ENCODE peak calls at places on chromosomes 7 and 10, in six cellular contexts. P is bronchial epithelial cell, N is nephron progenitor cell, K is HFFc6, Z is H9, J is glutamatergic neuron. D is an unnamed sample.

GRCh38 chr7:156450473-156450872 is 190.1 kb upstream of the RNF32 start:
- DNase-seq in P (no peak), N (no peak), K (no peak), Z (no peak), J (no peak), D (no peak)

GRCh38 chr7:140212100-140212881 is 35.5 kb upstream of the KDM7A start:
- DNase-seq in P (peak), N (no peak), K (no peak), Z (no peak), J (no peak), D (no peak)

GRCh38 chr10:26391701-26392695 is 46.1 kb upstream of the APBB1IP start:
- DNase-seq in P (no peak), N (peak), K (no peak), Z (peak), J (peak), D (peak)

GRCh38 chr10:61548371-61548770 is 95.2 kb upstream of the TMEM26 start:
- DNase-seq in P (no peak), N (no peak), K (no peak), Z (no peak), J (no peak), D (no peak)

GRCh38 chr10:88949912-88950664 is 2.5 kb downstream of the ACTA2 start:
- DNase-seq in P (no peak), N (no peak), K (no peak), Z (no peak), J (no peak), D (no peak)

GRCh38 chr10:124092270-124093075 is 925 bp downstream of the CHST15 start:
- DNase-seq in P (peak), N (peak), K (peak), Z (peak), J (peak), D (peak)

GRCh38 chr10:46551701-46552525 is 4.5 kb downstream of the GPRIN2 start:
- DNase-seq in P (no peak), N (peak), K (no peak), Z (peak), J (no peak), D (peak)

GRCh38 chr10:33837736-33838135 is 503.3 kb upstream of the NRP1 start:
- DNase-seq in P (no peak), N (no peak), K (no peak), Z (no peak), J (no peak), D (no peak)

GRCh38 chr7:22728416-22729029 is 1.5 kb downstream of the IL6 start:
- DNase-seq in P (peak), N (no peak), K (peak), Z (no peak), J (no peak), D (peak)

GRCh38 chr7:29684787-29685650 is 121.3 kb upstream of the WIPF3 start:
- DNase-seq in P (peak), N (peak), K (peak), Z (peak), J (peak), D (peak)

GRCh38 chr7:50837965-50838364 is 55.3 kb upstream of the GRB10 start:
- DNase-seq in P (peak), N (no peak), K (peak), Z (no peak), J (no peak), D (no peak)

GRCh38 chr10:21424511-21424910 is 101.0 kb downstream of the SKIDA1 start:
- DNase-seq in P (no peak), N (no peak), K (peak), Z (no peak), J (no peak), D (no peak)

GRCh38 chr10:72081772-72082590 is 6.4 kb downstream of the SPOCK2 start:
- DNase-seq in P (peak), N (no peak), K (no peak), Z (no peak), J (no peak), D (no peak)

GRCh38 chr7:80147543-80148376 is 13.1 kb downstream of the GNAI1 start:
- DNase-seq in P (peak), N (no peak), K (peak), Z (no peak), J (no peak), D (no peak)

GRCh38 chr10:47073967-47074366 is 162.7 kb downstream of the PTPN20 start:
- DNase-seq in P (peak), N (no peak), K (no peak), Z (no peak), J (no peak), D (no peak)

GRCh38 chr7:141220263-141220662 is 146.4 kb downstream of the TMEM178B start:
- DNase-seq in P (no peak), N (no peak), K (no peak), Z (no peak), J (peak), D (no peak)

GRCh38 chr7:150738092-150739044 is 1.1 kb downstream of the GIMAP5 start:
- DNase-seq in P (peak), N (no peak), K (no peak), Z (no peak), J (no peak), D (no peak)

GRCh38 chr7:112484671-112485097 is 3.9 kb downstream of the LSMEM1 start:
- DNase-seq in P (no peak), N (no peak), K (peak), Z (no peak), J (no peak), D (no peak)

GRCh38 chr10:4704034-4704545 is 121.9 kb upstream of the AKR1E2 start:
- DNase-seq in P (peak), N (no peak), K (peak), Z (no peak), J (no peak), D (no peak)

GRCh38 chr10:132132391-132132841 is 54.3 kb upstream of the DPYSL4 start:
- DNase-seq in P (no peak), N (no peak), K (no peak), Z (no peak), J (no peak), D (no peak)

GRCh38 chr10:15363031-15363430 is 8.1 kb downstream of the FAM171A1 start:
- DNase-seq in P (no peak), N (no peak), K (peak), Z (no peak), J (no peak), D (no peak)

GRCh38 chr10:96261930-96262329 is 9.4 kb downstream of the BLNK start:
- DNase-seq in P (no peak), N (no peak), K (no peak), Z (no peak), J (no peak), D (no peak)

GRCh38 chr10:108601856-108602255 is 1321.5 kb downstream of the XPNPEP1 start:
- DNase-seq in P (peak), N (no peak), K (peak), Z (no peak), J (no peak), D (no peak)

GRCh38 chr7:22718911-22719420 is 8.0 kb upstream of the IL6 start:
- DNase-seq in P (no peak), N (no peak), K (no peak), Z (no peak), J (no peak), D (no peak)

GRCh38 chr7:46256870-46257528 is 335.9 kb upstream of the IGFBP3 start:
- DNase-seq in P (no peak), N (no peak), K (peak), Z (no peak), J (no peak), D (no peak)

GRCh38 chr10:91296471-91296870 is 76.0 kb downstream of the PCGF5 start:
- DNase-seq in P (peak), N (no peak), K (no peak), Z (no peak), J (no peak), D (no peak)

GRCh38 chr10:63133787-63134557 is 844 bp downstream of the NRBF2 start:
- DNase-seq in P (peak), N (no peak), K (peak), Z (no peak), J (no peak), D (no peak)

GRCh38 chr10:36634916-36635315 is 490.5 kb upstream of the ANKRD30A start:
- DNase-seq in P (no peak), N (no peak), K (no peak), Z (no peak), J (no peak), D (no peak)

GRCh38 chr7:151125459-151125834 is 39.2 kb downstream of the AGAP3 start:
- DNase-seq in P (no peak), N (peak), K (no peak), Z (peak), J (peak), D (peak)

GRCh38 chr10:97551271-97551670 is 21.3 kb upstream of the ANKRD2 start:
- DNase-seq in P (no peak), N (no peak), K (no peak), Z (no peak), J (no peak), D (no peak)

GRCh38 chr7:111803015-111803758 is 240.9 kb upstream of the IMMP2L start:
- DNase-seq in P (peak), N (no peak), K (peak), Z (no peak), J (no peak), D (no peak)

GRCh38 chr7:150481207-150481920 is 30.9 kb downstream of the GIMAP8 start:
- DNase-seq in P (no peak), N (no peak), K (no peak), Z (no peak), J (no peak), D (no peak)

GRCh38 chr10:44647877-44648542 is 263.1 kb upstream of the CXCL12 start:
- DNase-seq in P (peak), N (no peak), K (peak), Z (no peak), J (no peak), D (no peak)

GRCh38 chr7:28091190-28091589 is 89.4 kb downstream of the JAZF1 start:
- DNase-seq in P (no peak), N (no peak), K (peak), Z (no peak), J (no peak), D (no peak)

GRCh38 chr7:87231243-87231642 is 11.7 kb upstream of the TMEM243 start:
- DNase-seq in P (no peak), N (no peak), K (no peak), Z (no peak), J (no peak), D (no peak)

GRCh38 chr10:101843032-101843991 is at the start of gene KCNIP2:
- DNase-seq in P (no peak), N (peak), K (no peak), Z (peak), J (peak), D (peak)

GRCh38 chr10:663844-664243 is 25.6 kb downstream of the DIP2C start:
- DNase-seq in P (no peak), N (no peak), K (no peak), Z (no peak), J (no peak), D (no peak)

GRCh38 chr7:4483851-4484250 is 198.2 kb upstream of the FOXK1 start:
- DNase-seq in P (no peak), N (no peak), K (no peak), Z (no peak), J (no peak), D (no peak)

GRCh38 chr7:4484545-4484944 is 197.6 kb upstream of the FOXK1 start:
- DNase-seq in P (no peak), N (no peak), K (no peak), Z (no peak), J (no peak), D (no peak)

GRCh38 chr7:4479367-4480039 is 202.6 kb upstream of the FOXK1 start:
- DNase-seq in P (peak), N (peak), K (peak), Z (peak), J (peak), D (no peak)
- TF ChIP-seq CTCF in P (peak), N (peak), K (peak), Z (peak), J (peak), D (no peak)

DNA sequence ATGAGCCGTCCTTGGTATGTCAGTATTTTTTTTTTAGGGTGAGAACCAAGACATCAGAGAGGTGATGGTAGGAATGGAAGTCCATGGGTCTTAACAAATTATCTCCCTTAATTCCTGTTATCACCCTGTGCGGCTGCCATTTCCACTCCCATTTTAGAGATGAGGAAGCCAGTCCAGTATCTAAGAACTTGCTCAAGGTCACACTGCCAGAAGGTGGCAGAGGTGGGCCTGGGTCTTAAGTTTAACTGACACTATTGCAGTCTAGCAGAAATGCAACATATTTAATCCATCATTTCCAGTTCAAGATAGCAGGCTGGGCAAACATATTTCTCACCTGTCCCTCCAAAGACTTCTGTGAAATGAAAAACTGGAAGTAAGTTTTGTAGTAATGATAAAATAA is 108.3 kb downstream of the GLI3 start:
- DNase-seq in P (peak), N (no peak), K (no peak), Z (no peak), J (no peak), D (peak)
- TF ChIP-seq CTCF in P (peak), N (no peak), K (peak), Z (peak), J (no peak), D (no peak)

GRCh38 chr7:98294326-98294725 is 12.8 kb downstream of the BRI3 start:
- DNase-seq in P (no peak), N (no peak), K (no peak), Z (no peak), J (no peak), D (no peak)

GRCh38 chr7:98293746-98294145 is 12.3 kb downstream of the BRI3 start:
- DNase-seq in P (no peak), N (no peak), K (no peak), Z (no peak), J (no peak), D (no peak)

GRCh38 chr7:98293265-98293664 is 11.8 kb downstream of the BRI3 start:
- DNase-seq in P (no peak), N (no peak), K (no peak), Z (no peak), J (no peak), D (no peak)

GRCh38 chr7:98289333-98289875 is 7.9 kb downstream of the BRI3 start:
- DNase-seq in P (no peak), N (no peak), K (no peak), Z (no peak), J (no peak), D (no peak)

GRCh38 chr7:98291717-98292116 is 10.2 kb downstream of the BRI3 start:
- DNase-seq in P (no peak), N (no peak), K (no peak), Z (no peak), J (no peak), D (no peak)
- TF ChIP-seq CTCF in P (peak), N (no peak), K (peak), Z (peak), J (no peak), D (no peak)

DNA sequence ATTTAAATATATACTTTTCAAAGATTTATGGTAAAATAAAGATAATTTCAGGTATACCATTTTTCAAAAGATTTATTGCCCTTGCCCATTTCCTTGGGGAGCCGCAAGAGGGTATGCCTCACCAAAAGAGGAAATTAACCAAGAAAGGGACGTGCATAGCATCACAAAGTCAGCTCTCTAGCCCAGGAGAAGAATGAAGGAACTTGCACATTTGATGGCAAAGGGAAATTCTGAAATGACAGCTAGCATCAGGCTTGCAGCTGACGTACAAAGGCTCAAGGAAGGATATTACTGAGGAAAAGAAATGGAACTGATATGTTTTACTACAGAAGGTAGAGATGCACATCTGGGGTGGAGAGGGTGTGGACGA is 93.6 kb upstream of the RSU1 start:
- DNase-seq in P (no peak), N (no peak), K (no peak), Z (no peak), J (no peak), D (no peak)
- TF ChIP-seq CTCF in P (no peak), N (no peak), K (no peak), Z (no peak), J (no peak), D (no peak)

GRCh38 chr7:101094791-101095375 is 9.6 kb downstream of the TRIM56 start:
- DNase-seq in P (peak), N (peak), K (peak), Z (peak), J (peak), D (peak)
- TF ChIP-seq CTCF in P (peak), N (peak), K (peak), Z (peak), J (peak), D (peak)

GRCh38 chr10:75236178-75236825 is 545 bp upstream of the COMTD1 start:
- DNase-seq in P (no peak), N (no peak), K (no peak), Z (no peak), J (no peak), D (no peak)
- TF ChIP-seq CTCF in P (no peak), N (peak), K (no peak), Z (no peak), J (peak), D (no peak)

GRCh38 chr7:21675255-21675654 is 132.4 kb downstream of the DNAH11 start:
- DNase-seq in P (no peak), N (no peak), K (peak), Z (no peak), J (no peak), D (no peak)
- TF ChIP-seq CTCF in P (no peak), N (no peak), K (no peak), Z (no peak), J (no peak), D (no peak)

D was measured in endothelial cell.